ENCODE peak calls at places on chromosomes 6 and 20, in seven cellular contexts. W, S, B, E, R, Q and Z are unnamed samples.

GRCh38 chr6:56995347-56995746 is 40.4 kb downstream of the BEND6 start:
- DNase-seq in Q (no peak), S (no peak), E (no peak), W (no peak), B (no peak), R (no peak), Z (no peak)

GRCh38 chr20:13784271-13784892 is 337 bp downstream of the ESF1 start:
- DNase-seq in Q (no peak), B (no peak), E (no peak), S (no peak), R (peak; percentile 5), W (peak; percentile 44), Z (no peak)

GRCh38 chr6:37051138-37052026 is 45.9 kb downstream of the FGD2 start:
- DNase-seq in E (peak; percentile 79), S (peak; percentile 92), Q (peak; percentile 76), R (peak; percentile 65), B (no peak), W (peak; percentile 97), Z (peak; percentile 53)

GRCh38 chr6:28211840-28212509 is 13.1 kb upstream of the ZSCAN9 start:
- DNase-seq in B (no peak), R (no peak), S (peak; percentile 38), E (no peak), W (no peak), Q (no peak), Z (no peak)

GRCh38 chr6:148448371-148449010 is 105.9 kb downstream of the SASH1 start:
- DNase-seq in W (no peak), S (no peak), E (no peak), B (no peak), Q (no peak), R (no peak), Z (no peak)

GRCh38 chr20:32111763-32112162 is 2.2 kb downstream of the TM9SF4 start:
- DNase-seq in W (no peak), S (no peak), E (no peak), B (no peak), Q (no peak), R (no peak), Z (no peak)

GRCh38 chr6:131116755-131117360 is 18.4 kb upstream of the AKAP7 start:
- DNase-seq in R (peak; percentile 62), B (peak; percentile 11), S (peak; percentile 33), E (no peak), W (no peak), Q (no peak), Z (no peak)

GRCh38 chr20:25454153-25454900 is 46.9 kb downstream of the GINS1 start:
- DNase-seq in B (no peak), Q (no peak), E (no peak), S (no peak), W (no peak), R (no peak), Z (no peak)

GRCh38 chr20:62887860-62888239 is 26.2 kb upstream of the TCFL5 start:
- DNase-seq in E (no peak), Q (no peak), R (no peak), S (no peak), B (no peak), W (no peak), Z (no peak)

GRCh38 chr6:246349-246748 is 45.9 kb upstream of the DUSP22 start:
- DNase-seq in R (no peak), S (no peak), Q (no peak), B (no peak), E (no peak), W (no peak), Z (no peak)

GRCh38 chr20:56826306-56826970 is 197.3 kb downstream of the TFAP2C start:
- DNase-seq in R (no peak), E (no peak), Q (no peak), W (no peak), S (no peak), B (no peak), Z (no peak)

GRCh38 chr6:121651420-121651819 is 216.0 kb downstream of the GJA1 start:
- DNase-seq in B (no peak), Q (no peak), W (no peak), S (no peak), E (no peak), R (no peak), Z (no peak)

GRCh38 chr6:125183391-125183790 is 29.8 kb downstream of the TPD52L1 start:
- DNase-seq in R (no peak), S (no peak), E (no peak), Q (no peak), B (no peak), W (no peak), Z (no peak)

GRCh38 chr6:105272783-105273182 is 93.0 kb upstream of the POPDC3 start:
- DNase-seq in Q (no peak), W (no peak), R (no peak), B (no peak), E (no peak), S (peak; percentile 19), Z (no peak)

GRCh38 chr6:151257984-151258445 is 18.2 kb downstream of the AKAP12 start:
- DNase-seq in B (no peak), W (no peak), E (no peak), R (no peak), S (no peak), Q (no peak), Z (no peak)

GRCh38 chr20:57476073-57476526 is 48.8 kb downstream of the CTCFL start:
- DNase-seq in Q (no peak), B (no peak), W (no peak), S (no peak), E (no peak), R (no peak), Z (no peak)

GRCh38 chr6:10347561-10348327 is 67.1 kb downstream of the TFAP2A start:
- DNase-seq in Q (no peak), S (no peak), W (no peak), B (no peak), R (peak; percentile 2), E (no peak), Z (peak; percentile 2)

GRCh38 chr6:169288591-169288990 is 34.9 kb upstream of the THBS2 start:
- DNase-seq in Q (no peak), E (no peak), R (no peak), W (peak; percentile 57), B (no peak), S (no peak), Z (no peak)

GRCh38 chr20:17687800-17688199 is 5.8 kb upstream of the RRBP1 start:
- DNase-seq in Q (no peak), S (no peak), R (no peak), E (no peak), B (no peak), W (no peak), Z (no peak)

GRCh38 chr20:1953616-1954015 is 40.2 kb downstream of the PDYN start:
- DNase-seq in B (no peak), Q (no peak), S (no peak), W (no peak), R (no peak), E (no peak), Z (no peak)

GRCh38 chr6:127182501-127182900 is 64.0 kb downstream of the RSPO3 start:
- DNase-seq in W (no peak), B (no peak), Q (no peak), S (no peak), R (no peak), E (no peak), Z (no peak)

GRCh38 chr20:21622097-21622496 is 83.4 kb upstream of the PAX1 start:
- DNase-seq in R (no peak), Q (no peak), W (no peak), S (no peak), B (no peak), E (no peak), Z (no peak)

GRCh38 chr20:36481380-36482043 is 59.8 kb upstream of the MYL9 start:
- DNase-seq in W (peak; percentile 7), E (no peak), B (no peak), S (no peak), R (no peak), Q (no peak), Z (no peak)

GRCh38 chr20:36666181-36666740 is 20.3 kb upstream of the SLA2 start:
- DNase-seq in S (no peak), R (peak; percentile 8), B (no peak), Q (no peak), W (no peak), E (no peak), Z (no peak)

GRCh38 chr6:100663219-100663863 is 198.6 kb upstream of the SIM1 start:
- DNase-seq in W (no peak), Q (no peak), E (no peak), S (no peak), B (peak; percentile 58), R (peak; percentile 5), Z (peak; percentile 24)

GRCh38 chr20:34473262-34473883 is 42.8 kb upstream of the DYNLRB1 start:
- DNase-seq in E (no peak), B (no peak), R (peak; percentile 44), Q (peak; percentile 5), W (peak; percentile 77), S (peak; percentile 68), Z (peak; percentile 11)

GRCh38 chr6:36682328-36683144 is 4.0 kb downstream of the CDKN1A start:
- DNase-seq in E (peak; percentile 89), S (no peak), R (no peak), W (peak; percentile 61), B (no peak), Q (no peak), Z (no peak)

GRCh38 chr6:93319304-93319703 is 100.1 kb downstream of the EPHA7 start:
- DNase-seq in R (no peak), S (peak; percentile 20), E (no peak), B (no peak), W (no peak), Q (peak; percentile 1), Z (no peak)

GRCh38 chr20:55417797-55418196 is 587.5 kb downstream of the CBLN4 start:
- DNase-seq in B (no peak), W (no peak), E (no peak), Q (no peak), R (no peak), S (no peak), Z (no peak)

GRCh38 chr6:4599924-4600323 is 176.3 kb upstream of the CDYL start:
- DNase-seq in B (peak; percentile 23), E (no peak), W (no peak), S (no peak), Q (no peak), R (peak; percentile 8), Z (peak; percentile 78)

GRCh38 chr6:36544228-36544627 is 3.1 kb downstream of the STK38 start:
- DNase-seq in W (no peak), Q (no peak), R (no peak), E (peak; percentile 40), S (no peak), B (no peak), Z (no peak)

GRCh38 chr20:32752458-32753250 is 9.4 kb upstream of the COMMD7 start:
- DNase-seq in B (peak; percentile 26), W (no peak), Q (no peak), S (no peak), E (no peak), R (peak; percentile 60), Z (no peak)

GRCh38 chr6:34029489-34030280 is 116.2 kb downstream of the GRM4 start:
- DNase-seq in E (no peak), R (no peak), B (no peak), Q (no peak), W (peak; percentile 16), S (no peak), Z (no peak)

GRCh38 chr20:51811040-51811351 is 8.7 kb upstream of the SALL4 start:
- DNase-seq in R (no peak), S (no peak), B (peak; percentile 39), Q (no peak), W (no peak), E (no peak), Z (no peak)

GRCh38 chr6:28643017-28643740 is 117.5 kb downstream of the GPX5 start:
- DNase-seq in S (peak; percentile 62), E (no peak), W (no peak), Q (no peak), B (peak; percentile 26), R (peak; percentile 29), Z (peak; percentile 68)

GRCh38 chr6:106165885-106166485 is 79.8 kb downstream of the PRDM1 start:
- DNase-seq in B (peak; percentile 60), E (no peak), R (no peak), S (no peak), W (no peak), Q (no peak), Z (no peak)

GRCh38 chr20:58182521-58183140 is 45.8 kb downstream of the ANKRD60 start:
- DNase-seq in S (no peak), Q (no peak), W (no peak), B (no peak), E (no peak), R (no peak), Z (no peak)